ENCODE peak calls at places on chromosomes 16 and 17, in ten cellular contexts. D is left cardiac atrium, V is adipocyte, O is T-helper 17 cell, L is ovary, Z is ACHN, R is H54, I is HS-27A, J is MCF 10A, H is cerebellum. G is an unnamed sample.

GRCh38 chr17:12794919-12795517 is 5.7 kb downstream of the ARHGAP44 start:
- DNase-seq in R (no peak), J (no peak), Z (no peak), H (no peak), D (no peak), V (no peak), O (no peak), L (no peak), I (no peak), G (no peak)

GRCh38 chr17:44345497-44346026 is 460 bp downstream of the GRN start:
- DNase-seq in D (no peak), Z (peak; percentile 79), I (no peak), R (no peak), L (peak; percentile 62), O (peak; percentile 22), J (peak; percentile 76), H (peak; percentile 80), V (peak; percentile 79), G (peak; percentile 51)

GRCh38 chr16:88975511-88976061 is 1.4 kb downstream of the CBFA2T3 start:
- DNase-seq in J (no peak), V (no peak), R (peak; percentile 90), Z (no peak), D (no peak), O (no peak), H (no peak), L (no peak), I (no peak), G (no peak)

GRCh38 chr17:77726549-77726957 is 231.9 kb upstream of the TNRC6C start:
- DNase-seq in J (no peak), O (no peak), V (no peak), H (no peak), D (no peak), L (no peak), I (no peak), Z (no peak), R (no peak), G (no peak)

GRCh38 chr16:20181949-20182348 is 108.3 kb upstream of the GPR139 start:
- DNase-seq in V (no peak), D (no peak), L (no peak), R (no peak), Z (no peak), J (no peak), O (no peak), H (no peak), I (no peak), G (no peak)

GRCh38 chr17:31595076-31595475 is 203.6 kb downstream of the RAB11FIP4 start:
- DNase-seq in I (no peak), V (peak; percentile 47), J (no peak), L (no peak), R (no peak), D (no peak), O (no peak), Z (no peak), H (no peak), G (no peak)

GRCh38 chr16:84095466-84095865 is 21.3 kb downstream of the MBTPS1 start:
- DNase-seq in I (no peak), J (no peak), H (no peak), L (no peak), Z (no peak), D (no peak), V (no peak), O (no peak), R (no peak), G (no peak)

GRCh38 chr17:73952498-73953205 is 250.8 kb upstream of the RPL38 start:
- DNase-seq in I (no peak), L (no peak), O (no peak), J (no peak), H (peak; percentile 12), D (peak; percentile 46), R (no peak), V (no peak), Z (no peak), G (no peak)

GRCh38 chr16:85491798-85492616 is 121.1 kb upstream of the GSE1 start:
- DNase-seq in V (no peak), D (peak; percentile 84), H (peak; percentile 91), L (peak; percentile 81), R (no peak), I (no peak), J (peak; percentile 38), O (no peak), Z (no peak), G (peak; percentile 20)

GRCh38 chr17:68435876-68436842 is 21.1 kb downstream of the WIPI1 start:
- DNase-seq in J (peak; percentile 86), H (peak; percentile 60), O (peak; percentile 64), Z (peak; percentile 72), L (peak; percentile 79), R (peak; percentile 76), D (peak; percentile 78), I (no peak), V (peak; percentile 91), G (peak; percentile 74)

GRCh38 chr16:57374067-57374534 is 1.8 kb downstream of the CX3CL1 start:
- DNase-seq in V (peak; percentile 24), Z (no peak), L (no peak), J (no peak), I (no peak), D (no peak), R (no peak), H (no peak), O (no peak), G (no peak)

GRCh38 chr17:73397856-73398540 is 86.2 kb upstream of the CDC42EP4 start:
- DNase-seq in D (no peak), V (no peak), R (no peak), J (no peak), L (no peak), H (no peak), Z (no peak), O (no peak), I (no peak), G (no peak)

GRCh38 chr17:8384801-8385335 is 1.9 kb upstream of the RPL26 start:
- DNase-seq in J (no peak), O (no peak), D (no peak), H (no peak), V (peak; percentile 70), Z (peak; percentile 95), R (peak; percentile 80), L (no peak), I (peak; percentile 89), G (peak; percentile 74)

GRCh38 chr16:88703486-88704309 is 2.5 kb downstream of the RNF166 start:
- DNase-seq in O (peak; percentile 69), H (no peak), R (no peak), L (no peak), D (no peak), V (no peak), J (no peak), Z (no peak), I (no peak), G (no peak)

GRCh38 chr16:56938664-56939513 is 6.9 kb downstream of the HERPUD1 start:
- DNase-seq in L (no peak), D (no peak), J (no peak), V (no peak), Z (no peak), I (no peak), R (no peak), O (no peak), H (no peak), G (no peak)

GRCh38 chr17:34840758-34841157 is 120.5 kb downstream of the CCT6B start:
- DNase-seq in I (no peak), L (no peak), V (no peak), H (no peak), R (no peak), O (no peak), J (no peak), Z (no peak), D (no peak), G (no peak)

GRCh38 chr16:10080031-10080772 is 102.0 kb downstream of the GRIN2A start:
- DNase-seq in O (no peak), J (peak; percentile 88), H (peak; percentile 86), R (peak; percentile 33), V (peak; percentile 82), D (peak; percentile 71), L (no peak), Z (peak; percentile 62), I (no peak), G (peak; percentile 52)

GRCh38 chr16:12170103-12171025 is 193.8 kb downstream of the SNX29 start:
- DNase-seq in H (no peak), V (no peak), L (no peak), J (no peak), Z (no peak), D (peak; percentile 34), O (no peak), R (no peak), I (no peak), G (no peak)

GRCh38 chr17:56943505-56944125 is 17.2 kb downstream of the COIL start:
- DNase-seq in I (no peak), H (no peak), Z (no peak), O (no peak), J (peak; percentile 8), L (no peak), V (no peak), R (no peak), D (no peak), G (no peak)

GRCh38 chr17:35022536-35023063 is 40.9 kb downstream of the RFFL start:
- DNase-seq in O (peak; percentile 49), H (peak; percentile 33), D (peak; percentile 86), Z (peak; percentile 78), R (peak; percentile 89), V (peak; percentile 82), L (no peak), I (peak; percentile 23), J (peak; percentile 79), G (peak; percentile 96)

GRCh38 chr17:74325743-74326379 is at the start of gene KIF19:
- DNase-seq in V (no peak), H (peak; percentile 20), I (no peak), O (peak; percentile 54), J (no peak), R (no peak), Z (peak; percentile 13), D (peak; percentile 69), L (no peak), G (no peak)

G was measured in fibroblast of gingiva.